ENCODE peak calls at places on chromosomes 4 and X, in six cellular contexts. One of them, this sample, is unnamed. For H3K9me3, the result is how much of the 10 kb centered on the place peaks cover.

GRCh38 chr4:121277194-121278105 is 103.4 kb downstream of the QRFPR start:
- DNase-seq in IMR-90: no peak
- DNase-seq in H1: no peak
- DNase-seq in neuronal stem cell: no peak
- DNase-seq in mesenchymal stem cell: no peak
- DNase-seq in trophoblast cell: peak
- DNase-seq in this sample: peak

GRCh38 chr4:173834151-173834550 is 304.1 kb upstream of the HAND2 start:
- DNase-seq in IMR-90: peak
- DNase-seq in H1: no peak
- DNase-seq in neuronal stem cell: no peak
- DNase-seq in mesenchymal stem cell: peak
- DNase-seq in trophoblast cell: no peak
- DNase-seq in this sample: no peak

GRCh38 chr4:37981844-37982720 is 21.9 kb downstream of the PTTG2 start:
- DNase-seq in IMR-90: peak
- DNase-seq in H1: no peak
- DNase-seq in neuronal stem cell: no peak
- DNase-seq in mesenchymal stem cell: no peak
- DNase-seq in trophoblast cell: peak
- DNase-seq in this sample: no peak

GRCh38 chrX:82230013-82230412 is 1028.1 kb downstream of the SH3BGRL start:
- DNase-seq in IMR-90: no peak
- DNase-seq in H1: no peak
- DNase-seq in neuronal stem cell: no peak
- DNase-seq in mesenchymal stem cell: no peak
- DNase-seq in trophoblast cell: no peak
- DNase-seq in this sample: no peak

GRCh38 chrX:68994883-68995255 is 166.0 kb downstream of the EFNB1 start:
- DNase-seq in IMR-90: no peak
- DNase-seq in H1: no peak
- DNase-seq in neuronal stem cell: no peak
- DNase-seq in mesenchymal stem cell: no peak
- DNase-seq in trophoblast cell: no peak
- DNase-seq in this sample: no peak

GRCh38 chr4:146456681-146457080 is 65.1 kb downstream of the SLC10A7 start:
- DNase-seq in IMR-90: no peak
- DNase-seq in H1: no peak
- DNase-seq in neuronal stem cell: no peak
- DNase-seq in mesenchymal stem cell: no peak
- DNase-seq in trophoblast cell: no peak
- DNase-seq in this sample: no peak

GRCh38 chr4:95462946-95463345 is 85.8 kb downstream of the UNC5C start:
- DNase-seq in IMR-90: no peak
- DNase-seq in H1: no peak
- DNase-seq in neuronal stem cell: no peak
- DNase-seq in mesenchymal stem cell: no peak
- DNase-seq in trophoblast cell: no peak
- DNase-seq in this sample: no peak

GRCh38 chrX:151082077-151082948 is 94.1 kb upstream of the GPR50 start:
- DNase-seq in IMR-90: peak
- DNase-seq in H1: peak
- DNase-seq in neuronal stem cell: peak
- DNase-seq in mesenchymal stem cell: peak
- DNase-seq in trophoblast cell: peak
- DNase-seq in this sample: peak

GRCh38 chrX:12903646-12904045 is 2.8 kb upstream of the TLR8 start:
- DNase-seq in IMR-90: peak
- DNase-seq in H1: no peak
- DNase-seq in neuronal stem cell: no peak
- DNase-seq in mesenchymal stem cell: peak
- DNase-seq in trophoblast cell: no peak
- DNase-seq in this sample: no peak

GRCh38 chr4:20528508-20528907 is 171.8 kb upstream of the PACRGL start:
- DNase-seq in IMR-90: peak
- DNase-seq in H1: no peak
- DNase-seq in neuronal stem cell: no peak
- DNase-seq in mesenchymal stem cell: peak
- DNase-seq in trophoblast cell: no peak
- DNase-seq in this sample: no peak

GRCh38 chr4:168183717-168184571 is 91.6 kb downstream of the ANXA10 start:
- DNase-seq in IMR-90: peak
- DNase-seq in H1: no peak
- DNase-seq in neuronal stem cell: peak
- DNase-seq in mesenchymal stem cell: peak
- DNase-seq in trophoblast cell: no peak
- DNase-seq in this sample: no peak

GRCh38 chr4:109588176-109588575 is 28.1 kb downstream of the MCUB start:
- DNase-seq in IMR-90: no peak
- DNase-seq in H1: no peak
- DNase-seq in neuronal stem cell: no peak
- DNase-seq in mesenchymal stem cell: no peak
- DNase-seq in trophoblast cell: no peak
- DNase-seq in this sample: no peak

GRCh38 chr4:68466185-68466584 is 18.9 kb downstream of the TMPRSS11E start:
- DNase-seq in IMR-90: peak
- DNase-seq in H1: no peak
- DNase-seq in neuronal stem cell: no peak
- DNase-seq in mesenchymal stem cell: peak
- DNase-seq in trophoblast cell: no peak
- DNase-seq in this sample: no peak

GRCh38 chrX:100207331-100208024 is 202.6 kb downstream of the PCDH19 start:
- DNase-seq in IMR-90: no peak
- DNase-seq in H1: no peak
- DNase-seq in neuronal stem cell: no peak
- DNase-seq in mesenchymal stem cell: no peak
- DNase-seq in trophoblast cell: no peak
- DNase-seq in this sample: no peak

GRCh38 chr4:109559625-109559982 is 442 bp upstream of the MCUB start:
- DNase-seq in IMR-90: no peak
- DNase-seq in H1: peak
- DNase-seq in neuronal stem cell: no peak
- DNase-seq in mesenchymal stem cell: no peak
- DNase-seq in trophoblast cell: peak
- DNase-seq in this sample: peak

GRCh38 chrX:104113237-104113965 is 1.1 kb downstream of the ZCCHC18 start:
- DNase-seq in IMR-90: peak
- DNase-seq in H1: peak
- DNase-seq in neuronal stem cell: peak
- DNase-seq in mesenchymal stem cell: peak
- DNase-seq in trophoblast cell: no peak
- DNase-seq in this sample: peak

GRCh38 chr4:186932196-186932595 is 208.5 kb upstream of the FAT1 start:
- DNase-seq in IMR-90: no peak
- DNase-seq in H1: no peak
- DNase-seq in neuronal stem cell: no peak
- DNase-seq in mesenchymal stem cell: no peak
- DNase-seq in trophoblast cell: no peak
- DNase-seq in this sample: no peak

GRCh38 chr4:69753666-69754065 is 6.8 kb downstream of the SULT1B1 start:
- DNase-seq in IMR-90: peak
- DNase-seq in H1: no peak
- DNase-seq in neuronal stem cell: no peak
- DNase-seq in mesenchymal stem cell: peak
- DNase-seq in trophoblast cell: no peak
- DNase-seq in this sample: no peak

GRCh38 chrX:3175659-3176438 is 134.6 kb downstream of the ARSF start:
- DNase-seq in IMR-90: peak
- DNase-seq in H1: no peak
- DNase-seq in neuronal stem cell: no peak
- DNase-seq in mesenchymal stem cell: peak
- DNase-seq in trophoblast cell: no peak
- DNase-seq in this sample: no peak

GRCh38 chr4:168923526-168924194 is 86.4 kb downstream of the CBR4 start:
- DNase-seq in IMR-90: peak
- DNase-seq in H1: peak
- DNase-seq in neuronal stem cell: peak
- DNase-seq in mesenchymal stem cell: peak
- DNase-seq in trophoblast cell: peak
- DNase-seq in this sample: peak

DNA sequence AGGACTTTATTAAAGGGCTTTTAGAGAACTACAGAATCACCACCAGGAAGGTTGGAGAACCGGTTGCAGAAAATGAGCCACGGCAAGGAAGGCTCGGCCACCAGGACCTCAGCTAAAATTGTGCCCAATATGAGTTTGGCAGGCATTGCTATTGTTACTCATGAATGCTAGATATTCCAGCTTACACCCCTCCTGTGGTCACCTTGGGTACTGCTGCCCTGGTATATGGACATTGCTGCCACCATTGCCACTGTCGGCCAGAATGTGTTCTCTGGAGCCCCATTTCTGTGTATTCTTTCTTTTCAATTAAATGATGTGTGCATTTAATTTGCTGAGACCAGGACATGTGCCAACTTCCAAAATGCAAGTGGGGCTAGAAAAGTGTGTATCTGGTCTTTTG is 626.7 kb upstream of the BOD1L1 start:
- DNase-seq in IMR-90: peak
- DNase-seq in H1: peak
- DNase-seq in neuronal stem cell: no peak
- DNase-seq in mesenchymal stem cell: peak
- DNase-seq in trophoblast cell: peak
- DNase-seq in this sample: peak
- H3K9me3 ChIP-seq in IMR-90: under half
- H3K9me3 ChIP-seq in H1: under half
- H3K9me3 ChIP-seq in neuronal stem cell: under half
- H3K9me3 ChIP-seq in mesenchymal stem cell: under half
- H3K9me3 ChIP-seq in trophoblast cell: under half
- H3K9me3 ChIP-seq in this sample: under half

DNA sequence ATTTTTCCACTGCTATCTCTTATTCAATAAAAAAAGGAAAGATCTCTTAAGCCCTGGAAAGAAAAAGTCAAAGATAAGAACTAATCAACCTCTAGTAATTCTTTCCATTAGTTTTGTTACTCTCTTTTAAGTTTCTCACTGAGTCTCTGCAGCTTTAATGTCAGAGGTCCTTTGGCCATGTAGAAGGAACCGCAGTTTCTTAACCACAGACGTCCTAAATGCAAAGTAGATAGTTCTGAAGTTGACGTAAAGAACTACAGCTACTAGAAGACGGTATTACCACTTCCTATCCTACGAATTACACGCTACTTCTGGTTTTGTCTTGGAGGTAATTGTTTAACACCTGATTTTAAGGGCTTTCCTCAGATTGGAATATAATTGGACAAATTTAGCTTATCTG is 325.9 kb downstream of the ANKRD50 start:
- DNase-seq in IMR-90: no peak
- DNase-seq in H1: no peak
- DNase-seq in neuronal stem cell: no peak
- DNase-seq in mesenchymal stem cell: no peak
- DNase-seq in trophoblast cell: no peak
- DNase-seq in this sample: no peak
- H4K91ac ChIP-seq in IMR-90: no peak
- H4K91ac ChIP-seq in H1: no peak
- H4K91ac ChIP-seq in neuronal stem cell: no peak
- H4K91ac ChIP-seq in mesenchymal stem cell: no peak
- H4K91ac ChIP-seq in trophoblast cell: no peak
- H4K91ac ChIP-seq in this sample: no peak

GRCh38 chr4:182620111-182620980 is 296.8 kb downstream of the DCTD start:
- DNase-seq in IMR-90: no peak
- DNase-seq in H1: no peak
- DNase-seq in neuronal stem cell: no peak
- DNase-seq in mesenchymal stem cell: no peak
- DNase-seq in trophoblast cell: no peak
- DNase-seq in this sample: no peak

GRCh38 chr4:182628540-182628939 is 288.6 kb downstream of the DCTD start:
- DNase-seq in IMR-90: no peak
- DNase-seq in H1: no peak
- DNase-seq in neuronal stem cell: no peak
- DNase-seq in mesenchymal stem cell: no peak
- DNase-seq in trophoblast cell: no peak
- DNase-seq in this sample: no peak

GRCh38 chr4:182628000-182628399 is 289.2 kb downstream of the DCTD start:
- DNase-seq in IMR-90: no peak
- DNase-seq in H1: no peak
- DNase-seq in neuronal stem cell: no peak
- DNase-seq in mesenchymal stem cell: no peak
- DNase-seq in trophoblast cell: no peak
- DNase-seq in this sample: no peak

GRCh38 chr4:182624281-182624680 is 292.9 kb downstream of the DCTD start:
- DNase-seq in IMR-90: no peak
- DNase-seq in H1: no peak
- DNase-seq in neuronal stem cell: no peak
- DNase-seq in mesenchymal stem cell: no peak
- DNase-seq in trophoblast cell: no peak
- DNase-seq in this sample: no peak

DNA sequence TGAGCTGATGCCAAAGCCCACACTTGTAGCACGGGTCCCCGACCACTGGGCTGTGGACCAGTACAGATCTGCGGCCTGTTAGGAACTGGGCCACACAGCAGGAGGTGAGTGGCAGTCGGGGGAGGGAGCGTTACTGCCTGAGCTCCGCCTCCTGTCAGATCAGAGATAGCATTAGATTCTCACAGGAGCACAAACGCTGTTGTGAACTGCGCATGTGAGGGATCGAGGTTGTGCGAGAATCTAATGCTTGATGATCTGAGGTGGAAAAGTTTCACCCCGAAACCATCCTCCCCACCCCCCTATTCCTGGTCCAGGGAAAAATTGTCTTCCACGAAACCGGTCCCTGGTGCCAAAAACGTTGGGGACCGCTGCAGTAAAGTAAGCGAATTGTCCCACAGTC is 292.0 kb downstream of the DCTD start:
- DNase-seq in IMR-90: no peak
- DNase-seq in H1: no peak
- DNase-seq in neuronal stem cell: no peak
- DNase-seq in mesenchymal stem cell: no peak
- DNase-seq in trophoblast cell: no peak
- DNase-seq in this sample: no peak
- H3K14ac ChIP-seq in IMR-90: no peak
- H3K14ac ChIP-seq in H1: no peak
- H3K14ac ChIP-seq in neuronal stem cell: no peak
- H3K14ac ChIP-seq in mesenchymal stem cell: no peak
- H3K14ac ChIP-seq in trophoblast cell: no peak
- H3K14ac ChIP-seq in this sample: no peak

DNA sequence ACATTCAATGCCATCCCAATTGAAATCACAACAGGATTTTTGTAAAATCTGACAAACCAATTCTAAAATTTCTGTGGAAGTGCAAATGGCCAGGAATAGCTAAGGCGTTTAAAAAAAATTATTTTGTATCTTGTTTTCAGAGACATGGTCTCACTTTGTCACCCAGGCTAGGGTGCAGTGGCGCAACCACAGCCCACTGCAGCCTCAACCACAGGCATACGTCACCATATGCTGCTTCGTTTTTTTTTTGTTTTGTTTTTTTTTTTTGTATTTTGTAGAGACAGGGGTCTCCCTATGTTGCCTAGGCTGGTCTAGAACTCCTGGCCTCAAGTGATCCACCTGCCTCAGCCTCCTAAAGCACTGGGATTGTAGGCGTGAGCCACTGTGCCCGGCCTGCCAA is 24.5 kb downstream of the ZNF41 start:
- DNase-seq in IMR-90: no peak
- DNase-seq in H1: no peak
- DNase-seq in neuronal stem cell: no peak
- DNase-seq in mesenchymal stem cell: no peak
- DNase-seq in trophoblast cell: no peak
- DNase-seq in this sample: no peak
- H3K9me3 ChIP-seq in IMR-90: under half
- H3K9me3 ChIP-seq in H1: under half
- H3K9me3 ChIP-seq in neuronal stem cell: under half
- H3K9me3 ChIP-seq in mesenchymal stem cell: under half
- H3K9me3 ChIP-seq in trophoblast cell: under half
- H3K9me3 ChIP-seq in this sample: under half

GRCh38 chr4:8637456-8637984 is 45.0 kb downstream of the CPZ start:
- DNase-seq in IMR-90: no peak
- DNase-seq in H1: no peak
- DNase-seq in neuronal stem cell: no peak
- DNase-seq in mesenchymal stem cell: no peak
- DNase-seq in trophoblast cell: no peak
- DNase-seq in this sample: no peak
- H4K91ac ChIP-seq in IMR-90: no peak
- H4K91ac ChIP-seq in H1: no peak
- H4K91ac ChIP-seq in neuronal stem cell: no peak
- H4K91ac ChIP-seq in mesenchymal stem cell: no peak
- H4K91ac ChIP-seq in trophoblast cell: no peak
- H4K91ac ChIP-seq in this sample: no peak